ENCODE peak calls at places on chromosomes 3 and 15, in six cellular contexts. Z is lung, U is brain microvascular endothelial cell, H is AG10803, W is bronchial epithelial cell, D is testis. P is an unnamed sample.

GRCh38 chr3:42490243-42490642 is 12.2 kb upstream of the VIPR1 start:
- DNase-seq in Z (peak), U (peak), H (no peak), W (peak), D (no peak), P (no peak)

GRCh38 chr15:43880406-43881184 is 53.8 kb downstream of the WDR76 start:
- DNase-seq in Z (no peak), U (no peak), H (peak), W (no peak), D (peak), P (no peak)

GRCh38 chr3:17075358-17075757 is 190.6 kb downstream of the PLCL2 start:
- DNase-seq in Z (no peak), U (no peak), H (no peak), W (no peak), D (no peak), P (no peak)

GRCh38 chr3:55518451-55518850 is 31.3 kb upstream of the WNT5A start:
- DNase-seq in Z (no peak), U (no peak), H (peak), W (peak), D (no peak), P (no peak)

GRCh38 chr3:10926831-10927521 is 65.6 kb upstream of the SLC6A1 start:
- DNase-seq in Z (no peak), U (no peak), H (no peak), W (no peak), D (no peak), P (no peak)

GRCh38 chr15:99424978-99425665 is 140.7 kb upstream of the MEF2A start:
- DNase-seq in Z (no peak), U (peak), H (peak), W (peak), D (no peak), P (peak)

GRCh38 chr3:137205394-137206060 is 247.7 kb downstream of the IL20RB start:
- DNase-seq in Z (no peak), U (no peak), H (peak), W (peak), D (no peak), P (no peak)

GRCh38 chr3:81782585-81782984 is 21.1 kb upstream of the GBE1 start:
- DNase-seq in Z (no peak), U (no peak), H (no peak), W (no peak), D (no peak), P (no peak)

GRCh38 chr3:67550541-67550940 is 103.9 kb downstream of the SUCLG2 start:
- DNase-seq in Z (no peak), U (no peak), H (no peak), W (no peak), D (no peak), P (no peak)

GRCh38 chr3:185988080-185988815 is 50.4 kb upstream of the TRA2B start:
- DNase-seq in Z (no peak), U (no peak), H (no peak), W (no peak), D (no peak), P (no peak)

GRCh38 chr3:178406206-178406605 is 130.0 kb upstream of the KCNMB2 start:
- DNase-seq in Z (no peak), U (no peak), H (peak), W (no peak), D (no peak), P (no peak)

GRCh38 chr3:178405456-178405970 is 130.7 kb upstream of the KCNMB2 start:
- DNase-seq in Z (no peak), U (no peak), H (peak), W (no peak), D (no peak), P (no peak)

GRCh38 chr3:178404966-178405365 is 131.3 kb upstream of the KCNMB2 start:
- DNase-seq in Z (no peak), U (no peak), H (peak), W (no peak), D (no peak), P (no peak)
- H3K4me3 ChIP-seq in Z (no peak), U (no peak), H (no peak), W (no peak), D (no peak), P (no peak)

GRCh38 chr3:135231646-135232625 is 436.9 kb downstream of the EPHB1 start:
- DNase-seq in Z (no peak), U (no peak), H (no peak), W (no peak), D (no peak), P (no peak)

GRCh38 chr3:135228131-135228530 is 433.1 kb downstream of the EPHB1 start:
- DNase-seq in Z (no peak), U (no peak), H (no peak), W (no peak), D (no peak), P (no peak)

GRCh38 chr3:135226057-135226456 is 431.0 kb downstream of the EPHB1 start:
- DNase-seq in Z (no peak), U (no peak), H (no peak), W (no peak), D (no peak), P (no peak)

GRCh38 chr3:135224963-135225362 is 429.9 kb downstream of the EPHB1 start:
- DNase-seq in Z (no peak), U (no peak), H (no peak), W (no peak), D (no peak), P (no peak)

DNA sequence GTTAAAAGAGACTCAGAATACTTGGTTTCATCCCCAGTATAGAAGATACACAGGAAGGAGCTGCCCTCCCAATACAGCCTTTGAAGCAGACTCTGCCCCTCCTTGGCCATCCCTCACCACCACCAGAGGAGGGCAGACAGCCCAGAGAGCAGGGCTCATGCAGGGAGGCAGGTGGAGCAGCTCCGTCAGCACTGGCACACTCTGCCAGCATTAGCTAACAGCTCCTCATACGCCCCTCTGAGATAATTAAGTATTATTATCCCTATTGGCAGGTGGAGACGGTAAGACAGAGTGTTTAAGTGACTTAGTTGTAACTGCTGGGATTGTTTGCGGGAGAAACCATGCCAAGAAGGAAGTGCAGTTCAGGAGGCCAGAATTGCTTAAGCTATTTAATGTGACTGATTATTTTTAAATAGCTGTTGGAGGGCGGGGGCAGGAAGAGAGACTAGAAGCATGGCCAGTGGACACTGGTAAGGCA is 434.0 kb downstream of the EPHB1 start:
- DNase-seq in Z (no peak), U (no peak), H (no peak), W (no peak), D (no peak), P (no peak)
- TF ChIP-seq CTCF in Z (no peak), U (no peak), H (no peak), W (no peak), D (no peak), P (no peak)

GRCh38 chr3:134623615-134624245 is 27.1 kb downstream of the KY start:
- DNase-seq in Z (no peak), U (no peak), H (no peak), W (no peak), D (no peak), P (no peak)

GRCh38 chr3:134622803-134623365 is 27.9 kb downstream of the KY start:
- DNase-seq in Z (no peak), U (no peak), H (no peak), W (no peak), D (no peak), P (no peak)

GRCh38 chr3:134620476-134621115 is 30.2 kb downstream of the KY start:
- DNase-seq in Z (no peak), U (no peak), H (no peak), W (no peak), D (peak), P (no peak)

GRCh38 chr3:134619884-134620445 is 30.9 kb downstream of the KY start:
- DNase-seq in Z (no peak), U (no peak), H (no peak), W (no peak), D (no peak), P (no peak)

GRCh38 chr3:134621824-134622223 is 29.0 kb downstream of the KY start:
- DNase-seq in Z (no peak), U (no peak), H (no peak), W (no peak), D (no peak), P (no peak)
- H3K4me3 ChIP-seq in Z (no peak), U (no peak), H (no peak), W (no peak), D (no peak), P (no peak)

GRCh38 chr15:40928975-40929729 is at the start of gene DLL4:
- DNase-seq in Z (peak), U (peak), H (peak), W (no peak), D (no peak), P (no peak)
- TF ChIP-seq CTCF in Z (no peak), U (no peak), H (no peak), W (no peak), D (no peak), P (no peak)

GRCh38 chr15:65868546-65869126 is 655 bp upstream of the RAB11A start:
- DNase-seq in Z (no peak), U (peak), H (no peak), W (no peak), D (no peak), P (no peak)

GRCh38 chr15:65869127-65869953 is at the start of gene RAB11A:
- DNase-seq in Z (peak), U (peak), H (peak), W (peak), D (peak), P (peak)

GRCh38 chr15:65873271-65873670 is 4.0 kb downstream of the RAB11A start:
- DNase-seq in Z (no peak), U (no peak), H (no peak), W (peak), D (no peak), P (no peak)

GRCh38 chr15:65869954-65870871 is 922 bp downstream of the RAB11A start:
- DNase-seq in Z (peak), U (peak), H (peak), W (peak), D (peak), P (no peak)

DNA sequence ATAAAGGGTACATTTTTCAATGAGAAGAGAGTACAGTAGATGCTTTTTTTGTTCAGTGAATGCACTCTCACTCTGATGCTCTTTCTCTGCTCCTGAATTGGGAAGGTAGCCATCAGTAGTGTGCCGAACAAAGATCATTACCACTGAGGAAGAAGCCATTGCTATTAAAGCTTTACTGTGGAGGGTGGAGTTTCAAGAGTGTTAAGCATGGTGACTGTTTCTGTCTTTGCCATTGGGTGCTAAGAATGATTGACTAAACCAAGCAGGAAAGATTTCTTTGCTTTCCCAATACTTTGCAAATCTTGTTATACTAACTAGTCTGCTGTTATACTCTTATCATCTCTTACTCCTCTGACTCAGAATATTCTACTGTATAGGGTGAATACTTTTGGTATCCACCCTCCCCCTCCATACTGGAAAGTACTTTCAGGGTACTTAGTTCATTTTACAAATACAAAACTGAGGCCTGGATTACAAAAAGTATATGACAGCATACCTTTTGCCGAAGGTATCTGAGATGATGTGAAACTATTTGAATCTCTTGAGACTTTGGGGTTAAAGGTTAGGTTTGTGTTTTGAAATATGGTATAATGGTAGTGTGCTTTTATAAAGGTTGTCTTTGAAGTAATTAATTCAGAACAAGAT is 1.7 kb downstream of the RAB11A start:
- DNase-seq in Z (no peak), U (peak), H (peak), W (peak), D (no peak), P (no peak)
- H3K4me3 ChIP-seq in Z (no peak), U (peak), H (peak), W (peak), D (peak), P (peak)

DNA sequence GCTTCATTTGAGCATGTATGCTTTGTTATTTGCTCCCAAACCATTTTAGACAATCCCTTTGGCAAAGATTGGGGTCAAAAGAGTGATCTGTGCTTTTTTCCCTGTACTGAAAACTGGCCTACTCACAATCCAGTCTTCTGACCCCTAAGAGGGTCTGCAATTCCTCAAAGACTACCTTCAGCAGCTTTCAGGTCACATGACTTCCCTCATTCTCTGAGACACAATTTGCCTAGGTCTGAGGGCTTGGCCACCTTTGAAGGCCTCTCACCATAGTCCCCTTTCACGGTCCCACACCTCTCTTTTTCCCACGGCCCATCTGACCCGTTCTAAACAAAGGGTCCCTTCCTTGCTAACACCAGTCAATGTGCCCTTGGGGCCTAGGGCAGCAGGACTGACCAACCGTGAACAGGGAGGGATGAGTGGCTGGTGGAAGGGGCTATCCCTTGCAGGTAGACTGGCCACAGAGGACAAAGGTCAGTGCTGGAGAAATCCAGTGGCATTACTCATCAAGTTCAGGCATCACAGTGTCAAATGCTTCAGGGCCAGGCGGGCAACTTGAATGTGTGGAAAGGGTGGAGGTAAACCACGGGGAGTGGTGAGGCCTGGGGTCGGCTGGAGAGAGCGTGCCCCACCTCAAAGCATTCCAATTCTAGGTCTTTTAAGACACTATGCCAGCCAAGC is 10.8 kb downstream of the RASL12 start:
- DNase-seq in Z (no peak), U (peak), H (no peak), W (no peak), D (no peak), P (no peak)
- TF ChIP-seq CTCF in Z (no peak), U (no peak), H (no peak), W (no peak), D (no peak), P (no peak)